ENCODE peak calls at places on chromosomes 11 and 22, in seven cellular contexts. B is CD8-positive, alpha-beta memory T cell; K is HCT116; J is transverse colon; T is H1; Y is iPS DF 6.9; S is trophoblast cell. E is an unnamed sample.

GRCh38 chr11:82195251-82195650 is 538.4 kb downstream of the FAM181B start:
- DNase-seq in B (no peak), K (no peak), J (no peak), T (no peak), Y (no peak), S (no peak), E (no peak)

GRCh38 chr11:117074122-117074521 is 24.1 kb downstream of the SIK3 start:
- DNase-seq in B (no peak), K (no peak), J (no peak), T (no peak), Y (no peak), S (no peak), E (no peak)

GRCh38 chr11:80188228-80188627 is 747.4 kb upstream of the TENM4 start:
- DNase-seq in B (no peak), K (no peak), J (no peak), T (no peak), Y (no peak), S (no peak), E (no peak)

GRCh38 chr11:82867495-82868082 is 32.6 kb downstream of the PRCP start:
- DNase-seq in B (peak; percentile 71), K (peak; percentile 64), J (peak; percentile 75), T (peak; percentile 9), Y (peak; percentile 52), S (peak; percentile 71), E (peak; percentile 61)

GRCh38 chr11:123063396-123064267 is 1.7 kb upstream of the HSPA8 start:
- DNase-seq in B (peak; percentile 66), K (no peak), J (peak; percentile 52), T (no peak), Y (no peak), S (no peak), E (no peak)

GRCh38 chr11:59173080-59173963 is 1.4 kb downstream of the DTX4 start:
- DNase-seq in B (peak; percentile 31), K (no peak), J (peak; percentile 41), T (no peak), Y (no peak), S (peak; percentile 71), E (peak; percentile 57)

GRCh38 chr11:113204280-113204679 is 110.1 kb upstream of the TTC12 start:
- DNase-seq in B (no peak), K (no peak), J (no peak), T (no peak), Y (no peak), S (peak; percentile 76), E (no peak)

GRCh38 chr11:13983081-13983751 is 20.7 kb downstream of the SPON1 start:
- DNase-seq in B (no peak), K (no peak), J (peak; percentile 45), T (no peak), Y (no peak), S (no peak), E (peak; percentile 25)

GRCh38 chr11:1943977-1944376 is 3.2 kb upstream of the MRPL23 start:
- DNase-seq in B (no peak), K (no peak), J (peak; percentile 2), T (no peak), Y (no peak), S (no peak), E (peak; percentile 70)

GRCh38 chr22:48488611-48489456 is 1338.8 kb downstream of the BRD1 start:
- DNase-seq in B (no peak), K (no peak), J (no peak), T (no peak), Y (no peak), S (no peak), E (peak; percentile 53)

GRCh38 chr11:76716268-76716667 is 45.7 kb upstream of the LRRC32 start:
- DNase-seq in B (no peak), K (no peak), J (no peak), T (no peak), Y (no peak), S (no peak), E (no peak)

GRCh38 chr11:36015806-36016205 is 71.9 kb downstream of the LDLRAD3 start:
- DNase-seq in B (no peak), K (no peak), J (no peak), T (no peak), Y (no peak), S (no peak), E (no peak)

GRCh38 chr11:119571311-119571710 is 148.3 kb upstream of the THY1 start:
- DNase-seq in B (no peak), K (no peak), J (no peak), T (no peak), Y (no peak), S (no peak), E (no peak)

GRCh38 chr22:30889996-30890480 is 78.5 kb downstream of the MORC2 start:
- DNase-seq in B (no peak), K (no peak), J (no peak), T (no peak), Y (no peak), S (no peak), E (no peak)

GRCh38 chr22:33882991-33883390 is 37.3 kb downstream of the LARGE1 start:
- DNase-seq in B (no peak), K (no peak), J (no peak), T (no peak), Y (no peak), S (no peak), E (no peak)

GRCh38 chr22:46620588-46621242 is 529 bp downstream of the GRAMD4 start:
- DNase-seq in B (no peak), K (no peak), J (no peak), T (no peak), Y (no peak), S (no peak), E (no peak)

GRCh38 chr22:26673485-26673884 is 16.1 kb downstream of the MIAT start:
- DNase-seq in B (no peak), K (no peak), J (peak; percentile 22), T (no peak), Y (no peak), S (no peak), E (no peak)

GRCh38 chr11:106493751-106494150 is 416.3 kb downstream of the AASDHPPT start:
- DNase-seq in B (no peak), K (no peak), J (no peak), T (no peak), Y (no peak), S (no peak), E (no peak)

GRCh38 chr22:19429950-19430889 is 1.3 kb downstream of the HIRA start:
- DNase-seq in B (peak; percentile 38), K (no peak), J (peak; percentile 26), T (no peak), Y (no peak), S (no peak), E (peak; percentile 36)

GRCh38 chr11:134331565-134332188 is at the start of gene GLB1L2:
- DNase-seq in B (peak; percentile 79), K (peak; percentile 45), J (peak; percentile 90), T (no peak), Y (no peak), S (peak; percentile 63), E (no peak)

DNA sequence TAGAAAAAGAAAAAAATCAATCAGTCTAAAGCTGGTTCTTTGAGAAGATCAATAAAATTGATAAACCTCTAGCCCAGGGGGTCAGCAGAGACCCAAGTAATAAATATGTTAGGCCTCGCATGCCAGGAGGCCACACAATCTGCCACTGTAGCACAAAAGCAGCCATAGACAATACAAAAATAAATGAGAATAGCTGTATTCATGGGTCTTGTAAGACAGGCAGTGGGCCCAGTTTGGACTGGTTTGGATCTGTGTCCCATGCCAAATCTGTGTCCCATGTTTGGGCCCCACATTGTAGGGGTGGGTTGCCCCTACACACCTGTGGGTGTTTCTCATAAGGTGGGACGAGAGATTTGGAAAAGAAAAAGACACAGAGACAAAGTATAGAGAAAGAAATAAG is 6.6 kb upstream of the PLAAT4 start:
- DNase-seq in B (no peak), K (no peak), J (no peak), T (no peak), Y (no peak), S (no peak), E (no peak)
- H3K27ac ChIP-seq in B (no peak overlapping the region), K (no peak overlapping the region), J (no peak overlapping the region), T (peak overlapping the region; percentile 89), Y (no peak overlapping the region), S (peak overlapping the region; percentile 84), E (no peak overlapping the region)

GRCh38 chr11:130144721-130145327 is 14.8 kb upstream of the ST14 start:
- DNase-seq in B (no peak), K (no peak), J (no peak), T (no peak), Y (no peak), S (no peak), E (no peak)
- H3K36me3 ChIP-seq in B (peaks cover 5% of the 10 kb centered on the region), K (peaks cover 7% of the 10 kb centered on the region), J (peaks cover 8% of the 10 kb centered on the region), T (peaks cover 26% of the 10 kb centered on the region), Y (peaks cover 13% of the 10 kb centered on the region), S (peaks cover 40% of the 10 kb centered on the region), E (peaks cover 2% of the 10 kb centered on the region)

DNA sequence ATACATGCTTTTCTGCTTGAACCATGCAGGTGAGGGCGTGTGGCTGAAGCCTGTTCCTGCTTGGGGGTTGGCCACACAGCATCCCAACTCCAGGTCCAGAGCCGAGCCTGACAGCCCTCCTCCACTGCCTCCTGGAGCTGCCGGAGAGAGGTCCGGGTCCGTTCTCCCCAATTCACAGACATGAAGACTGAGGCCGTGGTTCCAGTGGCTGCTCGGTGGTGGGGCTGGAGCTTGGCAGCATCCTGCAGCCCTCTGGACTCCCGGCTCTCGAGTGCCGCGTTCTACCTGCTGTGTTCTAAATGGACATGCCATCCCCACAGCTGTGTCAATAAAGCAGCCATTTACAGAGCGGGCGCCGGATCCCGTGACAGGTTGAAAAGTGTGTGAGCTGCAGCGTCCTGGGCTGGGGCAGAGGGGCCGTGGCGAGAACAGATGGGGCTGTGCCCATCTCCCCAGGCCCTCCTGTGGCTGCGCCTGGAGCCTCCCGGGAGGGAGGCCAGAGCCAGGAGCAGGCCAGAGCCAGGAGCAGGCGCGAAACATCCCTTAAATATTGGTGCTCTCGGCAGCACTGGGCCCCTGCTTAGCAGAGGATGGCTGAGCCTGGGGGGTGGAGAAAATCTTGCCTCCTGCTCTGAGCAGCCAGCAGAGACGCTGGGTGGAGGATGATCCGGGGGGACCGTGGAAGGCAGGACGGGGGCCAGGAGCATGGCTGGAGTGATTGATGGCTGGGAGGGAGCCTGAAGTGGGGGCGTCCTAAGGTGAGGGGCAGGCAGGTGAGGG is 46.1 kb downstream of the FLRT1 start:
- DNase-seq in B (no peak), K (no peak), J (no peak), T (no peak), Y (no peak), S (no peak), E (no peak)
- H3K27ac ChIP-seq in B (no peak overlapping the region), K (no peak overlapping the region), J (no peak overlapping the region), T (no peak overlapping the region), Y (no peak overlapping the region), S (no peak overlapping the region), E (no peak overlapping the region)

DNA sequence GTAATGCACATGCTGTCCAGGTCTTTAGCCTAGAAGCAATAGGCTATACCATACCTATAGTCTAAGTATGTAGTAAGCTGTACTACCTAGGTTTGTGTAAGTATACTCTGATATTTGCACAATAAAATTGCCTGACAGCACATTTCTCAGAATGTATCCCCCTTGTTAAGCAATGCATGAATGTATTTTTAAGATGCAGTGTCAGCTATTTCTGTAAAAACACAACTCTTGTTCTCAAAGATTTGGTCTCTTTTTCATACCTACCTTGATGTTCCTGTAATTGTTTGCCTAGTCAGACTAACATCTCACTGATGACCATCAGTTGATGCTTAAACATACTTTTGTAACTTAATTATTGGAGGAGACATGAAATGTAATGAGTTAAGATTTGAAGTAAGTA is 619.9 kb downstream of the CNTN5 start:
- DNase-seq in B (no peak), K (no peak), J (no peak), T (no peak), Y (no peak), S (no peak), E (no peak)
- H3K36me3 ChIP-seq in B (no peaks in the 10 kb centered on the region), K (no peaks in the 10 kb centered on the region), J (no peaks in the 10 kb centered on the region), T (no peaks in the 10 kb centered on the region), Y (no peaks in the 10 kb centered on the region), S (no peaks in the 10 kb centered on the region), E (no peaks in the 10 kb centered on the region)

E was measured in SJSA1.